ENCODE peak calls at places on chromosomes 3 and 15, in four cellular contexts. V is K562, I is endothelial cell of umbilical vein, G is IMR-90. M is an unnamed sample.

GRCh38 chr3:186824430-186825139 is 17.9 kb upstream of the ADIPOQ start:
- DNase-seq in V (no peak), I (no peak), G (no peak), M (no peak)

GRCh38 chr3:157532529-157533297 is 29.5 kb upstream of the VEPH1 start:
- DNase-seq in V (peak; percentile 85), I (peak; percentile 94), G (peak; percentile 92), M (peak; percentile 25)

GRCh38 chr3:52039846-52040245 is 16.5 kb downstream of the DUSP7 start:
- DNase-seq in V (no peak), I (no peak), G (no peak), M (no peak)

GRCh38 chr3:134462236-134463059 is 23.3 kb downstream of the ANAPC13 start:
- DNase-seq in V (no peak), I (peak; percentile 33), G (peak; percentile 91), M (no peak)

GRCh38 chr3:166478356-166478755 is 641.1 kb upstream of the BCHE start:
- DNase-seq in V (no peak), I (no peak), G (no peak), M (no peak)

GRCh38 chr15:90101130-90101968 is 919 bp downstream of the IDH2 start:
- DNase-seq in V (peak; percentile 64), I (peak; percentile 48), G (no peak), M (no peak)

GRCh38 chr15:94582368-94582767 is 351.0 kb downstream of the MCTP2 start:
- DNase-seq in V (peak; percentile 46), I (peak; percentile 85), G (no peak), M (no peak)

GRCh38 chr15:99455796-99456160 is 110.0 kb upstream of the MEF2A start:
- DNase-seq in V (no peak), I (no peak), G (no peak), M (no peak)

GRCh38 chr3:184741259-184741556 is 29.3 kb upstream of the MAGEF1 start:
- DNase-seq in V (no peak), I (no peak), G (no peak), M (peak; percentile 71)

GRCh38 chr3:123066896-123067688 is at the start of gene PDIA5:
- DNase-seq in V (peak; percentile 88), I (peak; percentile 93), G (peak; percentile 86), M (peak; percentile 36)

GRCh38 chr3:154323921-154324738 is at the start of gene DHX36:
- DNase-seq in V (peak; percentile 95), I (peak; percentile 90), G (peak; percentile 93), M (peak; percentile 17)

GRCh38 chr3:144362126-144362525 is 390.5 kb downstream of the DIPK2A start:
- DNase-seq in V (no peak), I (no peak), G (no peak), M (peak; percentile 42)

GRCh38 chr15:89971592-89971997 is 29.5 kb upstream of the ZNF710 start:
- DNase-seq in V (peak; percentile 78), I (peak; percentile 29), G (peak; percentile 52), M (peak; percentile 4)

GRCh38 chr15:48336940-48337339 is 5.7 kb downstream of the DUT start:
- DNase-seq in V (peak; percentile 51), I (peak; percentile 10), G (peak; percentile 11), M (no peak)

GRCh38 chr3:192727032-192727847 is at the start of gene FGF12:
- DNase-seq in V (peak; percentile 1), I (peak; percentile 5), G (peak; percentile 0), M (no peak)

GRCh38 chr3:120145498-120146285 is 51.4 kb upstream of the GSK3B start:
- DNase-seq in V (no peak), I (peak; percentile 30), G (peak; percentile 41), M (peak; percentile 92)

GRCh38 chr15:99604865-99605264 is 39.1 kb downstream of the MEF2A start:
- DNase-seq in V (no peak), I (no peak), G (no peak), M (no peak)

GRCh38 chr3:17707813-17708543 is 34.5 kb downstream of the TBC1D5 start:
- DNase-seq in V (no peak), I (no peak), G (peak; percentile 55), M (no peak)

GRCh38 chr3:59043391-59043790 is 6.4 kb downstream of the CFAP20DC start:
- DNase-seq in V (no peak), I (no peak), G (no peak), M (no peak)

GRCh38 chr3:106262976-106263375 is 394.2 kb upstream of the CBLB start:
- DNase-seq in V (no peak), I (no peak), G (no peak), M (no peak)

GRCh38 chr15:90915808-90916440 is 12.8 kb downstream of the MAN2A2 start:
- DNase-seq in V (peak; percentile 90), I (no peak), G (peak; percentile 75), M (no peak)

GRCh38 chr15:96349034-96349932 is 18.8 kb downstream of the NR2F2 start:
- DNase-seq in V (no peak), I (peak; percentile 70), G (no peak), M (no peak)

GRCh38 chr15:78059110-78059839 is 18.2 kb downstream of the TBC1D2B start:
- DNase-seq in V (no peak), I (peak; percentile 55), G (peak; percentile 63), M (no peak)

GRCh38 chr15:81001180-81002003 is 669 bp downstream of the TLNRD1 start:
- DNase-seq in V (peak; percentile 73), I (peak; percentile 55), G (peak; percentile 35), M (no peak)

GRCh38 chr15:38154255-38154654 is 98.4 kb upstream of the SPRED1 start:
- DNase-seq in V (no peak), I (no peak), G (no peak), M (no peak)

GRCh38 chr15:42159381-42160015 is 3.1 kb upstream of the PLA2G4F start:
- DNase-seq in V (no peak), I (no peak), G (no peak), M (no peak)

GRCh38 chr3:69488026-69488425 is 102.1 kb upstream of the FRMD4B start:
- DNase-seq in V (no peak), I (no peak), G (no peak), M (no peak)

GRCh38 chr15:83283813-83284562 is 476 bp downstream of the BNC1 start:
- DNase-seq in V (no peak), I (peak; percentile 42), G (no peak), M (no peak)

GRCh38 chr3:53689681-53690080 is 156.5 kb downstream of the CHDH start:
- DNase-seq in V (no peak), I (no peak), G (no peak), M (no peak)

GRCh38 chr3:53688066-53688465 is 158.2 kb downstream of the CHDH start:
- DNase-seq in V (no peak), I (no peak), G (no peak), M (no peak)

GRCh38 chr3:53691885-53692284 is 154.3 kb downstream of the CHDH start:
- DNase-seq in V (no peak), I (no peak), G (no peak), M (no peak)

GRCh38 chr3:53688989-53689388 is 157.2 kb downstream of the CHDH start:
- DNase-seq in V (no peak), I (no peak), G (no peak), M (no peak)

DNA sequence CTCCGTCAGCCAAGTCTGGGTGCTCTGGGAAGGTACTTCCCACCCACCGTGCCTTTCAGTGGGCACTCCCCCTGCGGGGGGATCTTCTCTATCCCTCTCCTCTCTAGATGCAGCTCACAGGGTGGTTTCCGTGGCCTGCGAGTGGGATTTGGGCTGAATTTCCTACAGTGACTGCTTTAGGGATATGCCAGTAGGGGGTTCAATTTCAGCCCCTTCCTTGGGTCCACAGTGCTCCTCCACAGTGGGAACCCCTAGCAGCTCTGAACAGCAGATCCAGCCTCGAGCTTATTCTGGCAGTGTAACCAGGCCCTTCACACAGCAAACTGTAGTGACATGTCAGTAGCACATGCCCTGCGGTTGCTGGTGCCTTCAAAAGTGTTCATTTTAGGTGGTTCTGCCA is 155.7 kb downstream of the CHDH start:
- DNase-seq in V (no peak), I (no peak), G (no peak), M (no peak)
- H3K9me1 ChIP-seq in V (no peaks in the 10 kb centered on the region), I (no peaks in the 10 kb centered on the region), G (no peaks in the 10 kb centered on the region), M (no peaks in the 10 kb centered on the region)

DNA sequence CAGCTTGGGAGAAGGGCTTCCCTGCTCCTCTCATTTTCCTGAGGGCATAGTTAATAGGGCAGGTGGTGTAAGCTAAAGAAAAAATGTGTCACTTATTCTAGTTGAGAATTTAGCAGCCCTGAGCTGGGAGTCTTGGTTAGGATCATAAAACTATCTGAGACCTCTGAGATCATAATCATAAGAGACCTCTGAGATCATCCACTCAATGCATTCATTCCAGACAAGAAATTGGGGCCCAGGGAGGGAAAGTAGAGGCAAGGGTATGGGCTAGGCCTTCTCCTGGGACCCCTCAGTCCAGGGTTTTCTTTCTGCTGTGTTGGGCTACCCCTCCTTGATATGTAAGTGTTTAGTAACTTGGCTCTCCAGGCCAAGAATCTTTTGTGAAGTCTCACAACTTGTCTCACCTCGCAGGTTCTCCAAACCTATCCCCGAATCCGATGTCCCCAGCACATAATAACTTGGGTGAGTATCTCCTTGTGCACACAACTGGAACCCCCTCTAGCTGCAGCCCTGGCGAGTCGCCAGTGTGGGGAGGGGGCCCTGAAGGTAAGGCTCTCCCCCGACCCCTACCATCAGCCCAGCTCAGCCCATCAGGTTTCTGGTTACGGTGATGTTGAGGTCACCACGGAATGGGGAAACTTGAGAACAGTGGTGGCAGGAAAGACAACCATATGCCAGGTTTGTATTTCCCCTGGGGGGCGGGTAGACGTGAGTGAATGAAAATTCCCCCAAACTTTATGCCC is 84.1 kb downstream of the AAGAB start:
- DNase-seq in V (no peak), I (no peak), G (no peak), M (no peak)
- H3K36me3 ChIP-seq in V (peaks cover 39% of the 10 kb centered on the region), I (peaks cover 30% of the 10 kb centered on the region), G (peaks cover 84% of the 10 kb centered on the region), M (peaks cover 66% of the 10 kb centered on the region)

GRCh38 chr3:95338446-95338845 is 1275.6 kb downstream of the NSUN3 start:
- DNase-seq in V (no peak), I (no peak), G (no peak), M (no peak)

GRCh38 chr3:95333826-95334225 is 1271.0 kb downstream of the NSUN3 start:
- DNase-seq in V (no peak), I (no peak), G (no peak), M (no peak)

GRCh38 chr3:95334461-95334860 is 1271.6 kb downstream of the NSUN3 start:
- DNase-seq in V (no peak), I (no peak), G (no peak), M (no peak)
- H3K9me1 ChIP-seq in V (no peaks in the 10 kb centered on the region), I (no peaks in the 10 kb centered on the region), G (no peaks in the 10 kb centered on the region), M (no peaks in the 10 kb centered on the region)

GRCh38 chr3:162569314-162569713 is 1072.7 kb downstream of the OTOL1 start:
- DNase-seq in V (no peak), I (no peak), G (no peak), M (no peak)
- H3K36me3 ChIP-seq in V (no peaks in the 10 kb centered on the region), I (no peaks in the 10 kb centered on the region), G (no peaks in the 10 kb centered on the region), M (no peaks in the 10 kb centered on the region)

DNA sequence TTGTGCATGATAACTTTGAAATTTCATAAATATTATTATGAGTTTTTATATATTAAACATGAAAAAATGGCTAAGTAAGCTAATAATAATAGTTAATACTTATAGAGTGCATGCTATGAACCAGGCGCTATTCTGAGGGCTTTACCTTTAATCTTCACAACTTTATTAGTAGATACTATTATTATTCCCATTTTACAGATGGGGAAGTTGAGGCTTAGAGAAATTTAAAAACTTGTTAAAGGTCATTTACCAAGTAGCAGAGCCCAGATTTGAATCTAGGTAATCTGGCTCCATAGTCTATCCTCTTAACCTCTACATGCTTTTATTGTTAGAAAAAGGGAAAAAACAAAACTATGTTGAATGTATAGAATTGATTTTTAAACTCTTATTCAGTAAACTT is 60.4 kb downstream of the TRPC1 start:
- DNase-seq in V (no peak), I (no peak), G (no peak), M (no peak)
- H3K9me1 ChIP-seq in V (no peaks in the 10 kb centered on the region), I (no peaks in the 10 kb centered on the region), G (no peaks in the 10 kb centered on the region), M (no peaks in the 10 kb centered on the region)